ENCODE peak calls at places on chromosomes 12 and 14, in five cellular contexts. N, K, I, X and Q are unnamed samples.
A peak's percentile ranks its signal among the peaks of the same experiment; 100 is the strongest.

GRCh38 chr12:49644620-49644994 is 21.2 kb downstream of the PRPF40B start:
- DNase-seq in N (peak; percentile 79), X (peak; percentile 21), K (peak; percentile 64), I (peak; percentile 86), Q (peak; percentile 85)

GRCh38 chr12:127294651-127295205 is 972.2 kb upstream of the TMEM132C start:
- DNase-seq in K (no peak), I (no peak), N (peak; percentile 28), X (no peak), Q (no peak)

GRCh38 chr12:81819991-81820633 is 61.0 kb upstream of the PPFIA2 start:
- DNase-seq in X (no peak), N (no peak), I (no peak), K (no peak), Q (peak; percentile 42)

GRCh38 chr14:86057018-86057667 is 527.2 kb downstream of the FLRT2 start:
- DNase-seq in K (peak; percentile 7), N (peak; percentile 36), I (peak; percentile 55), X (no peak), Q (peak; percentile 46)

GRCh38 chr12:102439391-102440108 is 40.8 kb downstream of the IGF1 start:
- DNase-seq in K (no peak), I (no peak), X (no peak), N (no peak), Q (no peak)

GRCh38 chr14:55127491-55127951 is 1.5 kb upstream of the LGALS3 start:
- DNase-seq in X (no peak), I (peak; percentile 78), N (peak; percentile 99), K (no peak), Q (peak; percentile 84)

GRCh38 chr14:81450100-81450531 is 50.0 kb upstream of the STON2 start:
- DNase-seq in X (no peak), K (no peak), N (no peak), I (no peak), Q (peak; percentile 36)

GRCh38 chr14:59438148-59438766 is 26.9 kb downstream of the GPR135 start:
- DNase-seq in N (peak; percentile 62), X (no peak), I (no peak), K (no peak), Q (peak; percentile 75)

GRCh38 chr14:92599786-92600185 is 86.2 kb downstream of the RIN3 start:
- DNase-seq in K (no peak), X (no peak), I (no peak), N (peak; percentile 11), Q (peak; percentile 39)

GRCh38 chr12:53536962-53537361 is 29.7 kb upstream of the NPFF start:
- DNase-seq in X (no peak), N (no peak), K (no peak), I (no peak), Q (no peak)

GRCh38 chr12:53543539-53543938 is 36.3 kb upstream of the NPFF start:
- DNase-seq in N (peak; percentile 69), I (peak; percentile 78), K (peak; percentile 76), X (peak; percentile 37), Q (peak; percentile 89)

GRCh38 chr12:53538209-53538689 is 31.0 kb upstream of the NPFF start:
- DNase-seq in K (no peak), N (peak; percentile 72), X (no peak), I (peak; percentile 64), Q (peak; percentile 68)

DNA sequence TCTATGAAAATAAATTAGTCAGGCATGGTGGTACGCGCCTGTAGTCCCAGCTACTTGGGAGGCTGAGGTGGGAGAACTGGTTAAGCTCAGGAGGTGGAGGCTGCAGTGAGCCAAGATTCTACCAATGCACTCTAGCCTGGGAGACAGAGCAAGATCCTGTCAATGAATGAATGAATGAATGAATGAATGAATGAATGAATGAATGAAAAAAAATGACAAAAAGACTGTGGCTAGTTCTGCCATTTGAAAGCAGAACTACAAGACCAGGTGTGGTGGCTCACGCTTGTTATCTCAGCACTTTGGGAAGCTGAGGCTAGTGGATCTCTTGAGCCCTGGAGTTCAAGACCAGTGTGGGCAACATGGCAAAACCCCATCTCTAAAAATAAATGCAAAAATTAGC is 32.2 kb upstream of the NPFF start:
- DNase-seq in K (no peak), N (no peak), I (no peak), X (no peak), Q (no peak)
- H3K36me3 ChIP-seq in K (no peaks in the 10 kb centered on the region), N (peaks cover 35% of the 10 kb centered on the region), I (peaks cover 13% of the 10 kb centered on the region), X (peaks cover 12% of the 10 kb centered on the region), Q (peaks cover 34% of the 10 kb centered on the region)

GRCh38 chr14:98458702-98459101 is 813.3 kb downstream of the BCL11B start:
- DNase-seq in K (no peak), N (no peak), I (no peak), X (no peak), Q (no peak)
- H3K9me2 ChIP-seq in K (no peaks in the 10 kb centered on the region), N (no peaks in the 10 kb centered on the region), I (no peaks in the 10 kb centered on the region), X (no peaks in the 10 kb centered on the region), Q (no peaks in the 10 kb centered on the region)

GRCh38 chr14:69003626-69004025 is 24.5 kb upstream of the ACTN1 start:
- DNase-seq in I (no peak), K (no peak), X (no peak), N (no peak), Q (no peak)
- H3K36me3 ChIP-seq in I (no peaks in the 10 kb centered on the region), K (no peaks in the 10 kb centered on the region), X (no peaks in the 10 kb centered on the region), N (no peaks in the 10 kb centered on the region), Q (no peaks in the 10 kb centered on the region)

GRCh38 chr12:14846878-14847580 is 3.7 kb upstream of the ART4 start:
- DNase-seq in N (no peak), X (no peak), I (no peak), K (no peak), Q (no peak)
- H3K9me2 ChIP-seq in N (no peaks in the 10 kb centered on the region), X (no peaks in the 10 kb centered on the region), I (no peaks in the 10 kb centered on the region), K (no peaks in the 10 kb centered on the region), Q (no peaks in the 10 kb centered on the region)

DNA sequence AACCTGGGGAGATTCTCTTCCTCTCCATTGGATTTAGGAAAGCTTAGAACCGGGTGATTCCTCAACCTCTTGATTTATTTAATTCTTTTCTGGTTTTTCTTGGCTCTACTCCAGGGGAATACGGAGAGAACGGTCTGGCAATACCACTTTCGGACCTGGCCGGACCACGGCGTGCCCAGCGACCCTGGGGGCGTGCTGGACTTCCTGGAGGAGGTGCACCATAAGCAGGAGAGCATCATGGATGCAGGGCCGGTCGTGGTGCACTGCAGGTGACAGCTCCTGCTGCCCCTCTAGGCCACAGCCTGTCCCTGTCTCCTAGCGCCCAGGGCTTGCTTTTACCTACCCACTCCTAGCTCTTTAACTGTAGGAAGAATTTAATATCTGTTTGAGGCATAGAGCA is 67.6 kb downstream of the PTPN11 start:
- DNase-seq in N (no peak), I (no peak), K (no peak), X (no peak), Q (no peak)
- H3K36me3 ChIP-seq in N (peaks cover 63% of the 10 kb centered on the region), I (no peaks in the 10 kb centered on the region), K (no peaks in the 10 kb centered on the region), X (peaks cover 29% of the 10 kb centered on the region), Q (peaks cover 51% of the 10 kb centered on the region)

DNA sequence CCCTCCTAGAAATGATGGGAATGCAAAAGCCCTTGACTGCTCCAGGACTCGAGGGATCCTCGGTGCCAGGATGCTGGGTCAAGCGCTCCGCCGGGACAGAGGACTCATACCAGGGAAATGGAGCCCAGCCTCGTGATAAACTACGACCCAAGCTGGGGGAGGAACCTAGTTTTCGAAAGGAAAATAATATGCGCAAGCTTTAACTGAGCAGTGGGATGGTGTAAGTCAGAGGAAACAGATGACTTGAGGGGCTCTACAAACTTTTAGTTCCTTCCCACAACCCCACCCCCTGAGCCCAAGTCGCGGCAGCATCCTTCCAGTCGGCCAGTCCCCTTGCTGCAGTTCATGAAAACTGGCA is 654 bp upstream of the SUPT16H start:
- DNase-seq in N (no peak), K (peak; percentile 21), X (no peak), I (no peak), Q (no peak)
- H3K9me2 ChIP-seq in N (no peaks in the 10 kb centered on the region), K (no peaks in the 10 kb centered on the region), X (no peaks in the 10 kb centered on the region), I (no peaks in the 10 kb centered on the region), Q (no peaks in the 10 kb centered on the region)

DNA sequence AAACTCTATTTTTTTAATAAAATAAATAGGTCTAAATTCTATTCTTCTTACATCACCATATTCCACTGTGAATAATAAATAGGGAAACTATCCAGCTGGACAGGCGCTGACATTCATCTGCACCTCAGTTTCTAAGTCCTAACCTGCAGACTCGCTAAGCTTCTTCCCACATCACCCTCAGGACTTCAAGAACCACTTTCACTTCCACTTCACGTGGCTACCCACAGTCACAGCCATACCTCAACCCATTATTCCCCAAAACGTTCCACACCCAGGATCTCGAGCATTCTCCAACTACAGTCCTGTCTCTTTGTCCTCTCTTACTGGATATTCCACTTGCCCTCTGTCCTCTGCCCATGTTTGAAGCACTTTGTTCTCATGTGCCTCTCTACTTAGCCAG is 71.1 kb downstream of the C2CD5 start:
- DNase-seq in I (no peak), N (no peak), K (no peak), X (no peak), Q (no peak)
- H3K36me3 ChIP-seq in I (no peaks in the 10 kb centered on the region), N (no peaks in the 10 kb centered on the region), K (no peaks in the 10 kb centered on the region), X (no peaks in the 10 kb centered on the region), Q (peaks cover 13% of the 10 kb centered on the region)

GRCh38 chr12:9607816-9608215 is at the start of gene KLRB1:
- DNase-seq in X (no peak), N (no peak), K (no peak), I (no peak), Q (no peak)
- H3K9me2 ChIP-seq in X (no peaks in the 10 kb centered on the region), N (no peaks in the 10 kb centered on the region), K (no peaks in the 10 kb centered on the region), I (no peaks in the 10 kb centered on the region), Q (no peaks in the 10 kb centered on the region)